ENCODE peak calls at places on chromosomes 6 and 20, in nine cellular contexts. L is stimulated activated CD8-positive, alpha-beta memory T cell treated with anti-CD3 and anti-CD28 coated beads, Interleukin-7, amount 100 ng/mL, for 48 hours; C is aorta; S is activated gamma-delta T cell treated with anti-CD3 and anti-CD28 coated beads, Interleukin-2, amount 50 U/mL, for 16 hours; U is sigmoid colon; P is endothelial cell; R is NCI-H510A; M is hypothalamus; I is GM12864. Y is an unnamed sample.
A peak's percentile ranks its signal among the peaks of the same experiment; 100 is the strongest.

GRCh38 chr6:14968056-14968643 is 277.7 kb upstream of the JARID2 start:
- DNase-seq in P (no peak), C (no peak), I (no peak), U (no peak), R (no peak), M (no peak), S (no peak), L (no peak), Y (no peak)

GRCh38 chr6:45422541-45423110 is 44.9 kb upstream of the SUPT3H start:
- DNase-seq in U (peak; percentile 78), L (peak; percentile 45), P (peak; percentile 54), R (no peak), S (peak; percentile 43), I (no peak), C (peak; percentile 68), M (peak; percentile 36), Y (no peak)

GRCh38 chr20:31974975-31975481 is 7.1 kb downstream of the XKR7 start:
- DNase-seq in S (no peak), C (no peak), L (no peak), R (no peak), I (no peak), P (no peak), U (no peak), M (no peak), Y (no peak)

GRCh38 chr6:56570434-56571359 is 72.0 kb downstream of the DST start:
- DNase-seq in U (no peak), P (no peak), S (no peak), I (no peak), R (peak; percentile 19), M (no peak), C (no peak), L (no peak), Y (no peak)

GRCh38 chr6:39207421-39208232 is 21.6 kb downstream of the KCNK5 start:
- DNase-seq in R (no peak), I (no peak), P (no peak), M (no peak), L (no peak), S (no peak), U (no peak), C (no peak), Y (no peak)

GRCh38 chr6:157861814-157862213 is 38.8 kb downstream of the SNX9 start:
- DNase-seq in P (no peak), R (no peak), U (no peak), C (no peak), L (no peak), M (no peak), S (no peak), I (no peak), Y (no peak)

GRCh38 chr6:118674772-118675171 is 23.4 kb upstream of the CEP85L start:
- DNase-seq in C (no peak), U (no peak), M (no peak), S (no peak), L (no peak), P (no peak), R (no peak), I (no peak), Y (no peak)

GRCh38 chr6:156857573-156857972 is 80.4 kb downstream of the ARID1B start:
- DNase-seq in M (no peak), U (no peak), P (no peak), L (no peak), C (no peak), S (no peak), R (no peak), I (no peak), Y (no peak)

GRCh38 chr6:17385660-17386059 is 7.7 kb upstream of the CAP2 start:
- DNase-seq in C (no peak), S (no peak), P (no peak), U (no peak), M (no peak), I (no peak), L (no peak), R (no peak), Y (no peak)

GRCh38 chr6:8556370-8557018 is 121.1 kb upstream of the SLC35B3 start:
- DNase-seq in C (no peak), R (peak; percentile 8), U (no peak), I (no peak), L (no peak), M (no peak), S (no peak), P (no peak), Y (no peak)

GRCh38 chr6:35071347-35071994 is 69.7 kb downstream of the TCP11 start:
- DNase-seq in L (no peak), P (no peak), R (no peak), I (no peak), U (no peak), M (no peak), S (no peak), C (no peak), Y (no peak)

GRCh38 chr6:148441454-148441911 is 98.8 kb downstream of the SASH1 start:
- DNase-seq in R (no peak), P (no peak), L (no peak), I (no peak), S (no peak), M (no peak), U (no peak), C (no peak), Y (no peak)

GRCh38 chr6:33926451-33926850 is 122.6 kb upstream of the MLN start:
- DNase-seq in R (no peak), C (no peak), S (no peak), P (no peak), I (no peak), U (no peak), L (no peak), M (no peak), Y (no peak)

GRCh38 chr20:4774209-4774608 is 52.5 kb downstream of the PRND start:
- DNase-seq in P (no peak), C (no peak), U (no peak), M (no peak), I (no peak), L (no peak), R (no peak), S (no peak), Y (no peak)

GRCh38 chr6:42448906-42449659 is 2.6 kb downstream of the TRERF1 start:
- DNase-seq in S (no peak), P (no peak), C (no peak), I (no peak), M (no peak), U (no peak), L (no peak), R (no peak), Y (no peak)

GRCh38 chr6:169132361-169132895 is 121.2 kb downstream of the THBS2 start:
- DNase-seq in R (no peak), L (no peak), C (no peak), S (no peak), I (no peak), M (no peak), U (no peak), P (no peak), Y (no peak)

GRCh38 chr6:53672232-53672631 is 6.7 kb upstream of the KLHL31 start:
- DNase-seq in U (no peak), R (peak; percentile 19), S (no peak), L (no peak), I (no peak), M (no peak), C (no peak), P (no peak), Y (no peak)

GRCh38 chr6:41072836-41073202 is at the start of gene NFYA:
- DNase-seq in M (no peak), S (peak; percentile 100), U (no peak), R (peak; percentile 100), C (no peak), I (no peak), P (peak; percentile 100), L (no peak), Y (peak; percentile 100)

GRCh38 chr6:143064996-143065683 is 4.5 kb downstream of the AIG1 start:
- DNase-seq in C (no peak), R (no peak), U (no peak), M (no peak), S (no peak), L (no peak), I (no peak), P (no peak), Y (no peak)

GRCh38 chr6:1589208-1589607 is 20.5 kb upstream of the FOXC1 start:
- DNase-seq in S (no peak), C (no peak), I (no peak), M (no peak), U (no peak), R (no peak), P (no peak), L (no peak), Y (no peak)

GRCh38 chr6:166780284-166780683 is 153.2 kb upstream of the RPS6KA2 start:
- DNase-seq in P (no peak), R (no peak), S (no peak), I (no peak), M (no peak), C (no peak), U (no peak), L (no peak), Y (no peak)

GRCh38 chr6:52595796-52596130 is 18.9 kb upstream of the TRAM2 start:
- DNase-seq in R (no peak), U (no peak), P (no peak), L (no peak), S (no peak), I (no peak), M (no peak), C (no peak), Y (no peak)

GRCh38 chr6:76000629-76001028 is 71.8 kb downstream of the IMPG1 start:
- DNase-seq in P (no peak), I (no peak), M (no peak), R (no peak), C (no peak), S (no peak), L (no peak), U (no peak), Y (no peak)

GRCh38 chr20:51360451-51361230 is 181.9 kb downstream of the NFATC2 start:
- DNase-seq in I (no peak), R (no peak), S (no peak), L (no peak), C (peak; percentile 60), U (peak; percentile 37), M (no peak), P (no peak), Y (no peak)

GRCh38 chr6:53240139-53240538 is 91.5 kb upstream of the GCM1 start:
- DNase-seq in S (no peak), U (no peak), M (no peak), I (no peak), R (no peak), L (no peak), C (no peak), P (no peak), Y (no peak)

GRCh38 chr6:143536461-143536865 is 24.9 kb upstream of the FUCA2 start:
- DNase-seq in P (no peak), C (peak; percentile 74), U (no peak), S (peak; percentile 30), R (no peak), M (no peak), L (peak; percentile 34), I (no peak), Y (no peak)

GRCh38 chr20:59585714-59586404 is 18.5 kb upstream of the PHACTR3 start:
- DNase-seq in L (no peak), M (no peak), C (no peak), I (no peak), U (no peak), S (no peak), P (no peak), R (no peak), Y (no peak)

GRCh38 chr6:157804448-157805327 is 18.4 kb upstream of the SNX9 start:
- DNase-seq in C (no peak), I (no peak), U (no peak), M (no peak), R (no peak), P (no peak), S (no peak), L (no peak), Y (no peak)

GRCh38 chr20:32067234-32067821 is 15.3 kb downstream of the HCK start:
- DNase-seq in P (no peak), R (no peak), C (no peak), S (no peak), U (no peak), I (no peak), M (no peak), L (no peak), Y (no peak)

GRCh38 chr20:43409041-43409913 is 48.4 kb upstream of the SRSF6 start:
- DNase-seq in L (no peak), P (no peak), C (no peak), R (no peak), U (no peak), S (no peak), I (no peak), M (no peak), Y (no peak)

GRCh38 chr20:49938173-49939163 is 2.3 kb downstream of the RNF114 start:
- DNase-seq in R (no peak), S (no peak), L (no peak), C (peak; percentile 78), M (peak; percentile 35), P (no peak), I (no peak), U (peak; percentile 83), Y (peak; percentile 4)

Y was measured in nucleus accumbens.